ENCODE peak calls at places on chromosome 3, in ten cellular contexts. N, A, X, W, Y, F, S, J, C and P are unnamed samples.

GRCh38 chr3:78154521-78155186 is 1114.8 kb downstream of the ROBO2 start:
- DNase-seq in N (no peak), A (no peak), X (no peak), W (no peak), Y (no peak), F (no peak), S (no peak), J (no peak), C (no peak), P (no peak)

GRCh38 chr3:65146149-65146548 is 458.3 kb upstream of the ADAMTS9 start:
- DNase-seq in N (no peak), A (no peak), X (no peak), W (peak; percentile 100), Y (peak; percentile 81), F (no peak), S (no peak), J (peak; percentile 64), C (peak; percentile 40), P (no peak)

GRCh38 chr3:19688767-19689166 is 245.2 kb downstream of the EFHB start:
- DNase-seq in N (no peak), A (no peak), X (no peak), W (no peak), Y (peak; percentile 43), F (peak; percentile 48), S (peak; percentile 1), J (no peak), C (no peak), P (no peak)

GRCh38 chr3:149592758-149593240 is 65.0 kb downstream of the WWTR1 start:
- DNase-seq in N (no peak), A (no peak), X (no peak), W (peak; percentile 66), Y (no peak), F (no peak), S (no peak), J (no peak), C (no peak), P (no peak)

GRCh38 chr3:117589454-117589853 is 879.9 kb downstream of the TUSC7 start:
- DNase-seq in N (peak; percentile 29), A (no peak), X (no peak), W (no peak), Y (no peak), F (no peak), S (peak; percentile 88), J (no peak), C (peak; percentile 13), P (peak; percentile 70)

GRCh38 chr3:14431928-14432834 is 29.8 kb downstream of the SLC6A6 start:
- DNase-seq in N (peak; percentile 73), A (peak; percentile 91), X (peak; percentile 94), W (peak; percentile 81), Y (peak; percentile 56), F (peak; percentile 88), S (no peak), J (peak; percentile 70), C (peak; percentile 33), P (no peak)

GRCh38 chr3:179236676-179237301 is 14.1 kb downstream of the KCNMB3 start:
- DNase-seq in N (no peak), A (no peak), X (no peak), W (no peak), Y (no peak), F (no peak), S (no peak), J (no peak), C (no peak), P (no peak)

GRCh38 chr3:171165986-171166385 is 139.5 kb upstream of the SLC2A2 start:
- DNase-seq in N (no peak), A (no peak), X (no peak), W (no peak), Y (no peak), F (no peak), S (no peak), J (no peak), C (no peak), P (no peak)

GRCh38 chr3:141498592-141499223 is 11.9 kb downstream of the RASA2 start:
- DNase-seq in N (no peak), A (peak; percentile 72), X (peak; percentile 87), W (no peak), Y (no peak), F (peak; percentile 51), S (no peak), J (no peak), C (no peak), P (no peak)

GRCh38 chr3:14077310-14077709 is 47.4 kb downstream of the CHCHD4 start:
- DNase-seq in N (no peak), A (no peak), X (no peak), W (peak; percentile 50), Y (no peak), F (no peak), S (no peak), J (no peak), C (no peak), P (no peak)

GRCh38 chr3:95923496-95924210 is 890.7 kb upstream of the EPHA6 start:
- DNase-seq in N (no peak), A (peak; percentile 4), X (no peak), W (peak; percentile 2), Y (no peak), F (no peak), S (peak; percentile 12), J (peak; percentile 94), C (no peak), P (no peak)

GRCh38 chr3:151216641-151217040 is 13.6 kb upstream of the GPR171 start:
- DNase-seq in N (no peak), A (no peak), X (no peak), W (no peak), Y (no peak), F (no peak), S (no peak), J (no peak), C (no peak), P (no peak)

GRCh38 chr3:193701896-193702644 is 109.1 kb downstream of the OPA1 start:
- DNase-seq in N (no peak), A (no peak), X (no peak), W (peak; percentile 25), Y (no peak), F (no peak), S (no peak), J (no peak), C (no peak), P (no peak)

GRCh38 chr3:72237679-72238320 is 452.9 kb upstream of the PROK2 start:
- DNase-seq in N (no peak), A (no peak), X (no peak), W (no peak), Y (no peak), F (no peak), S (no peak), J (peak; percentile 16), C (no peak), P (no peak)

GRCh38 chr3:122332551-122332950 is 7.5 kb downstream of the CSTA start:
- DNase-seq in N (no peak), A (no peak), X (no peak), W (no peak), Y (no peak), F (no peak), S (no peak), J (no peak), C (no peak), P (no peak)

GRCh38 chr3:150106752-150107428 is 136.2 kb upstream of the PFN2 start:
- DNase-seq in N (no peak), A (no peak), X (no peak), W (no peak), Y (peak; percentile 80), F (no peak), S (peak; percentile 75), J (peak; percentile 89), C (no peak), P (no peak)